ENCODE peak calls at places on chromosomes 16 and 17, in nine cellular contexts. K is heart left ventricle, J is breast epithelium, F is upper lobe of right lung, G is fibroblast of villous mesenchyme, N is kidney, L is astrocyte, S is adrenal gland, Q is cardiac fibroblast. M is an unnamed sample.

GRCh38 chr17:78861229-78861628 is 20.6 kb upstream of the USP36 start:
- DNase-seq in K (no peak), J (no peak), F (no peak), G (no peak), N (no peak), L (no peak), S (no peak), Q (no peak), M (no peak)

GRCh38 chr16:15653227-15653626 is 3.2 kb downstream of the NDE1 start:
- DNase-seq in K (peak; percentile 50), J (no peak), F (no peak), G (peak; percentile 91), N (no peak), L (peak; percentile 90), S (no peak), Q (peak; percentile 74), M (no peak)

GRCh38 chr16:72927199-72928088 is 120.5 kb downstream of the ZFHX3 start:
- DNase-seq in K (no peak), J (peak; percentile 59), F (peak; percentile 83), G (peak; percentile 96), N (peak; percentile 68), L (peak; percentile 88), S (no peak), Q (peak; percentile 35), M (no peak)

GRCh38 chr17:78995022-78995760 is 14.4 kb downstream of the CANT1 start:
- DNase-seq in K (no peak), J (no peak), F (peak; percentile 64), G (no peak), N (peak; percentile 81), L (no peak), S (peak; percentile 31), Q (no peak), M (peak; percentile 36)

GRCh38 chr17:1709971-1710806 is at the start of gene TLCD2:
- DNase-seq in K (peak; percentile 86), J (no peak), F (peak; percentile 91), G (peak; percentile 79), N (peak; percentile 92), L (peak; percentile 52), S (peak; percentile 81), Q (peak; percentile 77), M (peak; percentile 52)

GRCh38 chr17:76707985-76708807 is 2.6 kb downstream of the MXRA7 start:
- DNase-seq in K (peak; percentile 51), J (no peak), F (no peak), G (no peak), N (peak; percentile 46), L (no peak), S (no peak), Q (peak; percentile 33), M (no peak)

GRCh38 chr16:14511798-14512131 is 118.3 kb downstream of the PARN start:
- DNase-seq in K (no peak), J (no peak), F (no peak), G (no peak), N (no peak), L (no peak), S (no peak), Q (no peak), M (no peak)

GRCh38 chr16:87582221-87582965 is 19.9 kb upstream of the JPH3 start:
- DNase-seq in K (peak; percentile 76), J (peak; percentile 25), F (peak; percentile 64), G (peak; percentile 91), N (peak; percentile 89), L (peak; percentile 79), S (peak; percentile 72), Q (peak; percentile 94), M (no peak)

GRCh38 chr16:85134794-85135153 is 22.5 kb upstream of the CIBAR2 start:
- DNase-seq in K (peak; percentile 80), J (no peak), F (no peak), G (no peak), N (no peak), L (no peak), S (no peak), Q (no peak), M (no peak)

GRCh38 chr16:9625122-9625521 is 533.7 kb downstream of the HAPSTR1 start:
- DNase-seq in K (no peak), J (no peak), F (no peak), G (no peak), N (no peak), L (no peak), S (no peak), Q (no peak), M (no peak)

GRCh38 chr16:50366126-50366525 is 2.7 kb downstream of the BRD7 start:
- DNase-seq in K (no peak), J (no peak), F (no peak), G (no peak), N (no peak), L (no peak), S (no peak), Q (no peak), M (no peak)

GRCh38 chr17:68908045-68908444 is 47.1 kb downstream of the ABCA8 start:
- DNase-seq in K (no peak), J (no peak), F (no peak), G (no peak), N (no peak), L (no peak), S (no peak), Q (no peak), M (peak; percentile 14)

DNA sequence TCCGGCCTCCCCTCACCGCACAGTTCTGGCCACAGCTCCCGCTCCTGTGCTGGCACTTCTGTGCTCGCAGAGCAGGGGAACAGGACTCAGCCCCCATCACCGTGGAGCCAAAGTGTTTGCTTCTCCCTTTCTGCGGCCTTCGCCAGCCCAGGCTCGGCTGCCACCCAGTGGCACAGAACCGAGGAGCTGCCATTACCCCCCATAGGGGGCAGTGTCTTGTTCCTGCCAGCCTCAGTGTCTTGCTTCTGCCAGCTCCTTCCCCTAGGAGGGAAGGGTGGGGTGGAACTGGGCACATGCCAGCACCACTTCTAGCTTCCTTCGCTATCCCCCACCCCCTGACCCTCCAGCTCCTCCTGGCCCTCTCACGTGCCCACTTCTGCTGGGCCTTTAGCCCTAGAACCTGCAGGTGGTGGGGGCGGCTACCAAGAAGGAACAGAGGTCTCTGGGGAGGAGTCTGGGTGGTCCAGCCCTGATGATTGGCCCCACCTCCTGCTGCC is 645 bp upstream of the ELMO3 start:
- DNase-seq in K (no peak), J (no peak), F (peak; percentile 82), G (no peak), N (peak; percentile 84), L (no peak), S (peak; percentile 74), Q (peak; percentile 50), M (peak; percentile 69)
- TF ChIP-seq CTCF in K (peak; percentile 72), J (peak; percentile 53), F (peak; percentile 62), G (peak; percentile 56), N (peak; percentile 56), L (peak; percentile 50), S (peak; percentile 77), Q (peak; percentile 68), M (peak; percentile 44)

DNA sequence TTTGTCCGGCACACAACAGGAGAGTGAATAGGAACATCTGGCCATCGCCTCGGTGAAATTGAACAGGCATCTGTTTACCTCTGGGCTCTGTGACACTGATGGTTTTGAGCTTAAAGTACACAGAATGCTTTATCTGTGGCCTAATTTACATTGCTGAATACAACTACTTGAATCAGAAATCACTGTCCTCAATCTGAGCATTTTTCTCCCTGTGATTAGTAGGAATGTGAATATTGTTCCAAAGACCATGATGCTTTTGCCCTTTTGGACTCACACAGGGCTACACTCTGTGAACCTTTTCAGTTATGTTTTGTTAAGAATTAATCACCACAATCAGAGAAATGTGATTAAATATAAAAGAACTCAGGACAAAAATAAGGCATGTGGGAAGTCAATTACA is 323.0 kb upstream of the TBX2 start:
- DNase-seq in K (no peak), J (no peak), F (no peak), G (no peak), N (no peak), L (peak; percentile 67), S (no peak), Q (peak; percentile 5), M (no peak)
- TF ChIP-seq CTCF in K (no peak), J (no peak), F (no peak), G (no peak), N (no peak), L (no peak), S (no peak), Q (no peak), M (no peak)

DNA sequence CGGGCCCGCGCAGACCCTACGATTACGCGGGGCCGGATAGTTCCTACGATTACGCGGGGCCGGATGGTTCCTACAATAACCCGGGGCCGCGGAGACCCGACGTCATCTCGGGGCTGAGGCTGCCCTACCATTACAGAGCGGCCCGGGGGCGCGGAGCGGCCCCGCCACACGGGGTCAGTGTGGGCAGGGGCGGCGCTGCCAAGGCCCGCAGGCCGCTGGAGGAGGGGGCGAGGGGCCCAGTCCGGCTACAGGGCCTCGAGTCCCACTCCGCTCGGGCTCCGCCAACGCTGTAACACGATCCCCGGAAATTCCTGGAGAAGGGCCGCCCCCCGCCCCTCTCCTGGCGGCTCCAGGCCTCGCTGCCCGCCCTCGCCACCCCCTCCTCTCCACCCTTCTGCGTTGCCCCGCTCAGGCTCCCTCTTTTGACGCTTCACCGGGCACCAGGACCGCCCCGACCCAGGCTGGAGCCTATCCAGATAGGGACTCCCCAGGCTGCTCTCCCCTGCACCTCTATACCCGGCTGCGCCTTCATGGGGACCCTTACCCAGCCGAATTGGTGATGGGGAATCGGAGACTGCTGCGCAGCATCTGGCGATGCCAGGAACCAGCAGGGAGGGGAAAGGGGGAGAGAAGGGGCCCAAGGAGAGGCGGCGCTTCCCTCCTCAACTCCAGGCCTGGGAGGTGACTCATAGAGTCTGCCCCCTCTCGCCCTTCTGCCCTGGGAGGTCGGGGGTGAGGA is at the start of gene RAB34:
- DNase-seq in K (peak; percentile 80), J (peak; percentile 76), F (peak; percentile 92), G (peak; percentile 94), N (peak; percentile 95), L (peak; percentile 82), S (peak; percentile 79), Q (peak; percentile 95), M (no peak)
- TF ChIP-seq CTCF in K (peak; percentile 47), J (no peak), F (peak; percentile 38), G (peak; percentile 33), N (peak; percentile 27), L (no peak), S (no peak), Q (no peak), M (peak; percentile 42)

GRCh38 chr16:67807148-67807682 is 526 bp downstream of the TSNAXIP1 start:
- DNase-seq in K (no peak), J (no peak), F (no peak), G (no peak), N (no peak), L (no peak), S (no peak), Q (no peak), M (no peak)
- TF ChIP-seq CTCF in K (peak; percentile 27), J (no peak), F (no peak), G (no peak), N (no peak), L (no peak), S (peak; percentile 29), Q (peak; percentile 24), M (peak; percentile 25)

GRCh38 chr17:37358830-37359681 is 16.7 kb upstream of the C17orf78 start:
- DNase-seq in K (peak; percentile 96), J (peak; percentile 77), F (peak; percentile 98), G (peak; percentile 97), N (peak; percentile 98), L (peak; percentile 78), S (peak; percentile 97), Q (peak; percentile 98), M (peak; percentile 99)
- TF ChIP-seq CTCF in K (peak; percentile 64), J (no peak), F (peak; percentile 34), G (peak; percentile 4), N (no peak), L (no peak), S (no peak), Q (peak; percentile 5), M (peak; percentile 23)

GRCh38 chr16:54421220-54421619 is 134.6 kb upstream of the IRX3 start:
- DNase-seq in K (no peak), J (no peak), F (no peak), G (no peak), N (no peak), L (no peak), S (no peak), Q (no peak), M (no peak)
- TF ChIP-seq CTCF in K (no peak), J (no peak), F (no peak), G (no peak), N (no peak), L (no peak), S (no peak), Q (no peak), M (no peak)